ENCODE peak calls at places on chromosomes 16 and 17, in four cellular contexts. P, H, R and E are unnamed samples.

GRCh38 chr17:48499743-48500434 is 30.9 kb downstream of the HOXB1 start:
- DNase-seq in P (no peak), H (no peak), R (no peak), E (no peak)

GRCh38 chr16:2439598-2439997 is 10.4 kb downstream of the CCNF start:
- DNase-seq in P (no peak), H (no peak), R (no peak), E (no peak)

GRCh38 chr17:74786411-74787097 is 10.4 kb upstream of the NAT9 start:
- DNase-seq in P (no peak), H (no peak), R (no peak), E (no peak)

GRCh38 chr17:45410144-45411091 is 22.3 kb downstream of the ARHGAP27 start:
- DNase-seq in P (no peak), H (no peak), R (peak), E (peak)

GRCh38 chr16:79698341-79698753 is 97.8 kb upstream of the MAF start:
- DNase-seq in P (no peak), H (no peak), R (no peak), E (no peak)

GRCh38 chr16:14284930-14285541 is 213.9 kb downstream of the MRTFB start:
- DNase-seq in P (peak), H (no peak), R (peak), E (peak)

GRCh38 chr17:14448816-14449215 is 147.9 kb downstream of the HS3ST3B1 start:
- DNase-seq in P (no peak), H (no peak), R (no peak), E (no peak)

GRCh38 chr17:47733047-47733413 is at the start of gene TBX21:
- DNase-seq in P (peak), H (no peak), R (peak), E (peak)

GRCh38 chr16:85554114-85554790 is 58.9 kb upstream of the GSE1 start:
- DNase-seq in P (peak), H (peak), R (peak), E (peak)

GRCh38 chr17:3528604-3529511 is 28.8 kb downstream of the TRPV3 start:
- DNase-seq in P (no peak), H (no peak), R (no peak), E (no peak)

GRCh38 chr17:19413725-19414124 is 2.7 kb downstream of the RNF112 start:
- DNase-seq in P (no peak), H (no peak), R (no peak), E (no peak)

GRCh38 chr16:74865922-74866598 is 91.4 kb upstream of the FA2H start:
- DNase-seq in P (no peak), H (no peak), R (no peak), E (no peak)

GRCh38 chr17:4003501-4004421 is 39.5 kb upstream of the ATP2A3 start:
- DNase-seq in P (no peak), H (no peak), R (no peak), E (no peak)

GRCh38 chr17:8832711-8833352 is 33.7 kb upstream of the MFSD6L start:
- DNase-seq in P (peak), H (no peak), R (no peak), E (peak)

GRCh38 chr17:56629450-56630187 is 36.1 kb downstream of the NOG start:
- DNase-seq in P (peak), H (peak), R (no peak), E (peak)

GRCh38 chr17:79619196-79619595 is 8.3 kb upstream of the RBFOX3 start:
- DNase-seq in P (no peak), H (no peak), R (no peak), E (no peak)

GRCh38 chr16:11738742-11739544 is 3.7 kb downstream of the TXNDC11 start:
- DNase-seq in P (no peak), H (no peak), R (peak), E (no peak)

GRCh38 chr17:32331243-32332040 is 10.5 kb downstream of the C17orf75 start:
- DNase-seq in P (no peak), H (no peak), R (no peak), E (no peak)

GRCh38 chr17:13415877-13416416 is 185.8 kb downstream of the HS3ST3A1 start:
- DNase-seq in P (peak), H (no peak), R (no peak), E (no peak)

GRCh38 chr17:3043737-3044365 is 19.6 kb downstream of the OR1D5 start:
- DNase-seq in P (no peak), H (no peak), R (peak), E (no peak)

GRCh38 chr16:87895641-87896141 is 26.4 kb upstream of the SLC7A5 start:
- DNase-seq in P (no peak), H (no peak), R (no peak), E (no peak)

GRCh38 chr17:10036511-10037061 is 131.5 kb upstream of the RCVRN start:
- DNase-seq in P (no peak), H (no peak), R (no peak), E (no peak)

GRCh38 chr17:31877911-31878702 is 19.1 kb upstream of the COPRS start:
- DNase-seq in P (no peak), H (no peak), R (no peak), E (no peak)

GRCh38 chr16:83059237-83059636 is 432.5 kb downstream of the CDH13 start:
- DNase-seq in P (no peak), H (no peak), R (no peak), E (no peak)

GRCh38 chr17:39928868-39929651 is 1.5 kb downstream of the LRRC3C start:
- DNase-seq in P (peak), H (no peak), R (no peak), E (no peak)

GRCh38 chr17:75487351-75488070 is 27.8 kb downstream of the CASKIN2 start:
- DNase-seq in P (no peak), H (no peak), R (no peak), E (peak)

GRCh38 chr16:81614171-81614570 is 164.9 kb upstream of the PLCG2 start:
- DNase-seq in P (no peak), H (no peak), R (no peak), E (no peak)

GRCh38 chr16:87328846-87329245 is 11.7 kb upstream of the C16orf95 start:
- DNase-seq in P (no peak), H (no peak), R (no peak), E (no peak)

GRCh38 chr17:17874478-17874877 is 37.7 kb upstream of the SREBF1 start:
- DNase-seq in P (no peak), H (peak), R (no peak), E (no peak)

GRCh38 chr16:67036323-67036741 is 7.4 kb downstream of the CBFB start:
- DNase-seq in P (no peak), H (no peak), R (no peak), E (no peak)

GRCh38 chr16:77574867-77575619 is 140.2 kb upstream of the ADAMTS18 start:
- DNase-seq in P (no peak), H (no peak), R (no peak), E (no peak)

GRCh38 chr16:54649846-54650245 is 280.8 kb upstream of the IRX5 start:
- DNase-seq in P (no peak), H (no peak), R (no peak), E (no peak)

GRCh38 chr17:13230350-13230900 is 212.6 kb upstream of the ELAC2 start:
- DNase-seq in P (no peak), H (no peak), R (no peak), E (no peak)

GRCh38 chr17:19558946-19559345 is 25.3 kb downstream of the SLC47A1 start:
- DNase-seq in P (no peak), H (no peak), R (no peak), E (no peak)

GRCh38 chr16:67993207-67994036 is 5.9 kb downstream of the DPEP2 start:
- DNase-seq in P (peak), H (no peak), R (peak), E (peak)

GRCh38 chr17:61385869-61386245 is 13.8 kb upstream of the TBX2 start:
- DNase-seq in P (no peak), H (no peak), R (no peak), E (no peak)

GRCh38 chr16:65418435-65418834 is 296.6 kb upstream of the CDH11 start:
- DNase-seq in P (no peak), H (no peak), R (no peak), E (no peak)

GRCh38 chr17:62723842-62724241 is 84.3 kb downstream of the MARCHF10 start:
- DNase-seq in P (no peak), H (no peak), R (no peak), E (no peak)

GRCh38 chr17:56966277-56966676 is 5.4 kb upstream of the COIL start:
- DNase-seq in P (no peak), H (no peak), R (no peak), E (no peak)

GRCh38 chr17:68054296-68054900 is 18.9 kb downstream of the KPNA2 start:
- DNase-seq in P (no peak), H (peak), R (no peak), E (no peak)

DNA sequence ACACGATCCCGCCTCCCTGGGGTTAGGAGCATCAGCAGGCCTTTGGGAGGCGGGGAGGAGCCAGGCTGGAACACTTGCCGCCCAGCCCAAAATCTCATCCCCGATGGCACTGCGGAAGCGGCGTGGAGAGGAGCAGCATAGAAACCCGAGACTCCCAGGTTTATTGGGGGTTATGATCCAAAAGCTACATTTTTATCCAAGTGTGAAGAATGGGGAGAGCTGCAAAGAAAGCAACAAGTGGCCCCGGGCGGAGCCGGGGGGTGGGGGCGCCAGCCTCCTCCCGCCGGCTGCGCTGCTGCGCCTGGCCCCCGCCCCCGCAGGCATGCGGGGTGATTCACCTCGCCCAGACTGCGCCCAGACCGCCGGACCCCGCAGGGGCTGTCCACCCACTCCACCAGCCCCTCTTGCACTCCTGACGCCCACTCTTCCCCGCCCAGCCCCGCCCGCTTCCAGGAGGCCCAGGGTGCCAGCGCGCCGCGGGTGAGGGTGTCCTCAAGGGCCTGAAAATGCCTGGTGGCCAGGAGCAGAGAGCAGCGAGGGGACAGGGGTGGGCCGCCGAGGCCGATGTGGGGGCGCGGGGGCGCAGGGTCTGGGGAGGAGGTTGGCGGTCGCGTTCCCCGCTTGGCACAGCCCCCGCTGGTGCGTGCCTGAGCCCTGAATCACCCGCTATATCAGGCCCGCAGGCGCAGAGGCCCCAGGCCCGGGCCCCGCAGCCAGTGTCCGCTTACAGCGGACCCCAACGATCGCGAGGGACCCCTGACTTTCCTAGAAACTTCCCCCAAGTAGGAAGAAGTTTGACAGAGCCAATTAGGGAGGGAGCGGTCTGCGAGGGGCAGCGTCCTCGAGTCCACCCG is 1.4 kb downstream of the CAVIN1 start:
- DNase-seq in P (no peak), H (no peak), R (no peak), E (no peak)
- H3K4me3 ChIP-seq in P (peak), H (peak), R (no peak), E (no peak)

GRCh38 chr17:77716289-77716929 is 242.1 kb upstream of the TNRC6C start:
- DNase-seq in P (no peak), H (no peak), R (no peak), E (no peak)

GRCh38 chr17:77720946-77721822 is 237.3 kb upstream of the TNRC6C start:
- DNase-seq in P (no peak), H (no peak), R (no peak), E (no peak)

GRCh38 chr17:77719806-77720205 is 238.7 kb upstream of the TNRC6C start:
- DNase-seq in P (no peak), H (no peak), R (no peak), E (no peak)

GRCh38 chr17:77717941-77718668 is 240.4 kb upstream of the TNRC6C start:
- DNase-seq in P (no peak), H (no peak), R (no peak), E (no peak)

DNA sequence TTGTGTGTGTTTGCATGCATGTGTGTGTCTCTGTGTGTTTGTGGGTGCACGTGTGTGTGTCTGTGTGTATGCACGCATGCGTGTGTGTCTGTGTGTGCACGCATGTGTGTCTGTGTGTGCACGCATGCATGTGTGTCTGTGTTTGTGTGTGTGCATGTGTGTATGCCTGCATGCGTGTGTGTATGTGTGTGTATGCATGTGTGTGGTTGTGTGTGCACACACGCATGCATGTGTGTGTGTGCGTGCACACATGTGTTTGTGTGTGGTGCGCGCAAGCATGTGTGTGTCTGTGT is 239.9 kb upstream of the TNRC6C start:
- DNase-seq in P (no peak), H (no peak), R (no peak), E (no peak)
- H3K4me3 ChIP-seq in P (no peak), H (no peak), R (no peak), E (no peak)

GRCh38 chr16:56192971-56193936 is 2.0 kb downstream of the GNAO1 start:
- DNase-seq in P (no peak), H (no peak), R (no peak), E (no peak)

GRCh38 chr16:56190903-56191806 is at the start of gene GNAO1:
- DNase-seq in P (no peak), H (no peak), R (peak), E (peak)

GRCh38 chr16:56193951-56194726 is 2.9 kb downstream of the GNAO1 start:
- DNase-seq in P (no peak), H (no peak), R (no peak), E (peak)

GRCh38 chr16:56191807-56192643 is 736 bp downstream of the GNAO1 start:
- DNase-seq in P (no peak), H (no peak), R (no peak), E (no peak)

DNA sequence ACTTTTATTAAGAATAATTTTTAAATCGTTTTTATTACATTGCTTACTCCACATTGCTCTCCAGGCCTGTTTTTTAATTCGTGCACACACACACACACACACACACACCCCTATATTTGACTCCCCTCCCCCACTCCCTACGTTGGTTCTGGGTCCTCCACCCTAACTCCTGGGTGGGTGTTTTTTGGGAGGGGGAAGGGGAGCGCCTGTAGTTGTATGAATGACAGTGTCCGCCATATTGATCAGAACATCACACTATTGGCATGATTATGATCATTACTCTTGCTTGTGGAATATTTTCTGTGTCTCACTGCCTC is 1.3 kb downstream of the GNAO1 start:
- DNase-seq in P (no peak), H (no peak), R (no peak), E (no peak)
- H3K4me3 ChIP-seq in P (no peak), H (no peak), R (no peak), E (no peak)

GRCh38 chr17:63967953-63968352 is 4.8 kb downstream of the SCN4A start:
- DNase-seq in P (no peak), H (no peak), R (no peak), E (no peak)

GRCh38 chr17:63969278-63969677 is 3.4 kb downstream of the SCN4A start:
- DNase-seq in P (no peak), H (no peak), R (no peak), E (no peak)

GRCh38 chr17:63962298-63962744 is 10.4 kb downstream of the SCN4A start:
- DNase-seq in P (no peak), H (no peak), R (no peak), E (no peak)

GRCh38 chr17:63963123-63963522 is 9.6 kb downstream of the SCN4A start:
- DNase-seq in P (no peak), H (no peak), R (no peak), E (no peak)

GRCh38 chr17:63966646-63967265 is 6.0 kb downstream of the SCN4A start:
- DNase-seq in P (no peak), H (no peak), R (no peak), E (no peak)
- H3K4me3 ChIP-seq in P (no peak), H (no peak), R (no peak), E (no peak)

GRCh38 chr16:28112908-28113307 is 49.4 kb upstream of the GSG1L start:
- DNase-seq in P (no peak), H (no peak), R (no peak), E (no peak)

GRCh38 chr16:28110074-28110473 is 46.6 kb upstream of the GSG1L start:
- DNase-seq in P (no peak), H (no peak), R (no peak), E (no peak)

GRCh38 chr16:28110479-28110878 is 47.0 kb upstream of the GSG1L start:
- DNase-seq in P (no peak), H (no peak), R (no peak), E (no peak)

GRCh38 chr16:28108590-28109247 is 45.2 kb upstream of the GSG1L start:
- DNase-seq in P (no peak), H (no peak), R (no peak), E (no peak)

DNA sequence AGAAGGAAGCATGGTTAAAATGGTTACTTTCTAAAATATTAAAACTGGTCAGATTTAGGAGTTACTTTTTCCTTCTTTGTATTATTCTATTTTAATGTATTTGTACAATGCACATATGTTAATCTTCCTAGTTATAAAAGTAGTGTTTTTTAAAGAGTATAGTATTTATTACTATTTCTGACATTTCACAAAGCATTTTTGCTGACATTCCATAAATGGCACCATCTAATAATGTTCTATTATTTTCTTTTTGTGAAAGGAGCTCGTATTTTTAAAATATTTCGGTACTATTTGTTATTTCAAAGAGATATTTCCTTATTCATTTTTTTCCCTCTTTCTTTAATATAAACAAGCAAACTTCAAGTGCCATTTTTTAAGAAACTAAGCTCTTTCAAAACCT is 47.5 kb upstream of the GSG1L start:
- DNase-seq in P (no peak), H (no peak), R (no peak), E (no peak)
- H3K4me3 ChIP-seq in P (no peak), H (no peak), R (no peak), E (no peak)